ENCODE peak calls at places on chromosomes 4 and X, in ten cellular contexts. T is MV-4-11; H is iris pigment epithelial cell; G is NCI-H774; N is amniotic stem cell; Z is heart right ventricle; D is H54; M is CD8-positive, alpha-beta memory T cell; I is activated T-helper 1 cell treated with anti-CD3 and anti-CD28 coated beads, Interleukin-12 subunit alpha, Interleukin-12 subunit beta, Interleukin-2, Interleukin-4 antibody, amounts not matched to agents 30 ng/mL and 10 ng/mL and 1 ng/mL, durations not matched to agents 14 hours and 24 hours and 36 hours; A is NCI-H2081. C is an unnamed sample.

GRCh38 chr4:158176776-158177175 is 4.0 kb upstream of the GASK1B start:
- DNase-seq in A (no peak), G (no peak), H (no peak), T (no peak), D (no peak), N (no peak), M (no peak), I (no peak), Z (no peak), C (no peak)

GRCh38 chr4:88659061-88659889 is 38.4 kb downstream of the NAP1L5 start:
- DNase-seq in D (peak), N (peak), M (no peak), Z (peak), H (peak), T (peak), G (peak), A (peak), I (no peak), C (peak)

GRCh38 chr4:7828011-7828720 is 111.5 kb downstream of the AFAP1 start:
- DNase-seq in I (peak), G (no peak), A (no peak), D (no peak), H (peak), Z (peak), N (peak), M (peak), T (peak), C (peak)

GRCh38 chr4:3660086-3660927 is 105.9 kb upstream of the ADRA2C start:
- DNase-seq in G (peak), T (no peak), M (no peak), N (no peak), H (no peak), I (no peak), Z (no peak), D (no peak), A (peak), C (no peak)

GRCh38 chr4:20297246-20297645 is 45.5 kb downstream of the SLIT2 start:
- DNase-seq in N (no peak), G (no peak), A (no peak), Z (no peak), I (no peak), T (no peak), M (no peak), D (no peak), H (peak), C (no peak)

GRCh38 chr4:4323705-4324534 is 33.9 kb downstream of the ZBTB49 start:
- DNase-seq in D (no peak), A (no peak), G (no peak), I (no peak), M (no peak), H (no peak), T (no peak), N (no peak), Z (no peak), C (no peak)

GRCh38 chr4:107757860-107758476 is 37.9 kb upstream of the PAPSS1 start:
- DNase-seq in N (peak), I (no peak), A (no peak), H (peak), M (no peak), G (peak), T (peak), Z (no peak), D (no peak), C (peak)

GRCh38 chr4:6760865-6761264 is 21.7 kb upstream of the KIAA0232 start:
- DNase-seq in Z (no peak), N (no peak), D (no peak), G (no peak), M (no peak), I (no peak), T (no peak), H (no peak), A (no peak), C (no peak)

GRCh38 chrX:134741801-134742200 is 83.5 kb upstream of the PLAC1 start:
- DNase-seq in A (no peak), H (no peak), N (no peak), M (no peak), D (no peak), Z (no peak), T (no peak), G (no peak), I (no peak), C (no peak)

GRCh38 chrX:110992611-110993010 is 103.4 kb upstream of the PAK3 start:
- DNase-seq in Z (no peak), G (peak), I (no peak), T (peak), N (peak), D (no peak), A (peak), H (peak), M (peak), C (peak)

GRCh38 chrX:73455171-73455570 is 8.3 kb downstream of the CDX4 start:
- DNase-seq in G (no peak), A (no peak), H (no peak), Z (no peak), D (no peak), N (no peak), I (no peak), M (no peak), T (no peak), C (no peak)

GRCh38 chrX:123201720-123202119 is 17.6 kb downstream of the GRIA3 start:
- DNase-seq in N (no peak), I (no peak), D (no peak), G (no peak), M (no peak), Z (no peak), A (no peak), T (no peak), H (no peak), C (peak)

GRCh38 chr4:26916195-26916594 is 55.6 kb downstream of the STIM2 start:
- DNase-seq in I (no peak), A (no peak), H (peak), T (no peak), G (no peak), Z (no peak), D (no peak), N (no peak), M (no peak), C (peak)

GRCh38 chr4:158036998-158037397 is 135.8 kb downstream of the GASK1B start:
- DNase-seq in A (no peak), H (no peak), G (no peak), I (no peak), D (no peak), Z (no peak), M (no peak), N (no peak), T (no peak), C (no peak)

GRCh38 chr4:53558061-53558801 is 33.1 kb downstream of the LNX1 start:
- DNase-seq in D (no peak), N (no peak), G (no peak), H (peak), T (peak), Z (no peak), M (no peak), I (no peak), A (no peak), C (peak)

GRCh38 chr4:6582889-6583504 is 8.0 kb downstream of the MAN2B2 start:
- DNase-seq in G (no peak), I (no peak), H (peak), Z (no peak), A (no peak), N (no peak), M (no peak), T (peak), D (peak), C (peak)

GRCh38 chrX:17590892-17591740 is 146.2 kb upstream of the SCML1 start:
- DNase-seq in A (peak), N (peak), M (no peak), D (no peak), T (peak), H (peak), G (peak), I (peak), Z (peak), C (peak)

GRCh38 chr4:181870326-181870725 is 372.9 kb upstream of the TENM3 start:
- DNase-seq in I (no peak), N (peak), A (no peak), T (no peak), G (no peak), M (no peak), H (peak), D (no peak), Z (no peak), C (peak)

GRCh38 chrX:154021131-154021611 is 1.5 kb upstream of the IRAK1 start:
- DNase-seq in H (peak), Z (no peak), N (no peak), I (no peak), D (peak), A (no peak), M (no peak), T (peak), G (no peak), C (peak)

GRCh38 chrX:31092970-31093638 is 21.3 kb upstream of the FTHL17 start:
- DNase-seq in N (no peak), D (no peak), I (no peak), Z (no peak), M (no peak), A (no peak), G (no peak), T (no peak), H (no peak), C (no peak)

GRCh38 chr4:168528131-168528949 is 31.5 kb downstream of the PALLD start:
- DNase-seq in N (no peak), T (no peak), A (no peak), Z (no peak), M (no peak), G (no peak), D (no peak), H (peak), I (no peak), C (peak)

GRCh38 chrX:19448077-19448476 is 67.2 kb downstream of the MAP3K15 start:
- DNase-seq in Z (no peak), G (no peak), A (no peak), H (no peak), D (no peak), T (no peak), M (no peak), N (no peak), I (no peak), C (no peak)

GRCh38 chr4:137531951-137532868 is at the start of gene PCDH18:
- DNase-seq in G (peak), N (peak), A (peak), M (no peak), H (peak), T (no peak), I (no peak), D (peak), Z (peak), C (peak)

GRCh38 chr4:89283226-89283974 is 24.2 kb downstream of the GPRIN3 start:
- DNase-seq in G (no peak), M (peak), A (no peak), D (no peak), H (peak), T (peak), Z (no peak), I (no peak), N (no peak), C (peak)

GRCh38 chr4:108979754-108980153 is 216.9 kb upstream of the ETNPPL start:
- DNase-seq in Z (no peak), D (no peak), T (no peak), M (no peak), G (no peak), I (no peak), H (no peak), N (no peak), A (no peak), C (no peak)

GRCh38 chr4:106595906-106596305 is 227.3 kb upstream of the GIMD1 start:
- DNase-seq in T (no peak), Z (no peak), N (no peak), A (no peak), I (no peak), H (no peak), M (no peak), D (no peak), G (no peak), C (peak)

GRCh38 chrX:7120578-7121219 is 26.8 kb upstream of the STS start:
- DNase-seq in N (no peak), D (no peak), I (no peak), H (peak), T (peak), M (no peak), G (peak), A (peak), Z (no peak), C (peak)

GRCh38 chrX:65644621-65645287 is 22.7 kb upstream of the MSN start:
- DNase-seq in M (no peak), I (no peak), D (peak), H (peak), T (peak), N (peak), G (no peak), A (no peak), Z (peak), C (peak)

GRCh38 chr4:2103127-2103842 is 44.2 kb downstream of the NAT8L start:
- DNase-seq in G (no peak), H (no peak), D (no peak), I (no peak), N (no peak), M (no peak), Z (no peak), A (no peak), T (no peak), C (no peak)

GRCh38 chr4:105815701-105816100 is 79.6 kb upstream of the NPNT start:
- DNase-seq in D (no peak), N (no peak), I (no peak), G (no peak), T (no peak), M (no peak), A (no peak), H (no peak), Z (no peak), C (no peak)

GRCh38 chr4:141636771-141637460 is 533 bp downstream of the IL15 start:
- DNase-seq in T (no peak), H (peak), M (peak), Z (peak), G (peak), N (no peak), A (peak), I (peak), D (peak), C (peak)

GRCh38 chrX:152155766-152156310 is 17.5 kb upstream of the MAGEA10 start:
- DNase-seq in M (no peak), N (no peak), I (no peak), Z (no peak), G (no peak), D (no peak), T (no peak), A (no peak), H (no peak), C (no peak)